ENCODE peak calls at places on chromosomes 3 and 15, in eight cellular contexts. Z is activated CD4-positive, alpha-beta memory T cell treated with anti-CD3 and anti-CD28 coated beads, Interleukin-2, amount 10 ng/mL, durations not matched to agents 7 days and 5 days; W is GM23338; N is hypothalamus; K is Calu3; R is smooth muscle cell of the brain vasculature; E is SIG-M5; V is stomach. I is an unnamed sample.

GRCh38 chr15:40595219-40595618 is 1.2 kb downstream of the KNL1 start:
- DNase-seq in N (no peak), W (no peak), V (no peak), K (no peak), E (no peak), R (no peak), Z (no peak), I (no peak)

GRCh38 chr15:75050283-75050682 is 26.9 kb downstream of the PPCDC start:
- DNase-seq in E (no peak), N (no peak), K (no peak), W (no peak), R (no peak), V (no peak), Z (no peak), I (no peak)

GRCh38 chr3:129890125-129890524 is 3.4 kb downstream of the TMCC1 start:
- DNase-seq in W (no peak), R (no peak), E (no peak), N (no peak), Z (no peak), K (no peak), V (no peak), I (no peak)

GRCh38 chr15:101803676-101804075 is 367 bp downstream of the OR4F6 start:
- DNase-seq in Z (no peak), W (no peak), N (no peak), E (no peak), R (no peak), V (no peak), K (no peak), I (no peak)

GRCh38 chr3:15899438-15899837 is 101.7 kb upstream of the ANKRD28 start:
- DNase-seq in N (no peak), W (no peak), V (no peak), Z (no peak), E (no peak), K (no peak), R (no peak), I (no peak)

GRCh38 chr3:40167958-40168357 is 141.5 kb upstream of the EIF1B start:
- DNase-seq in E (no peak), V (peak), W (no peak), R (no peak), K (no peak), Z (no peak), N (no peak), I (no peak)

GRCh38 chr15:49103676-49104075 is 51.7 kb downstream of the COPS2 start:
- DNase-seq in E (no peak), V (no peak), K (no peak), R (no peak), Z (no peak), N (no peak), W (no peak), I (no peak)

GRCh38 chr3:129383292-129383860 is 45.1 kb downstream of the EFCAB12 start:
- DNase-seq in Z (peak), E (no peak), R (peak), K (peak), N (peak), W (peak), V (peak), I (peak)

GRCh38 chr15:77659350-77660321 is 26.9 kb upstream of the LINGO1 start:
- DNase-seq in W (peak), N (no peak), R (no peak), K (peak), V (peak), Z (peak), E (no peak), I (peak)

GRCh38 chr3:18424213-18424861 is 802 bp downstream of the SATB1 start:
- DNase-seq in V (no peak), W (peak), N (no peak), Z (no peak), K (no peak), E (no peak), R (no peak), I (no peak)

GRCh38 chr3:184648726-184649125 is 63.1 kb downstream of the MAGEF1 start:
- DNase-seq in E (no peak), N (no peak), R (no peak), W (no peak), Z (no peak), K (no peak), V (no peak), I (no peak)

GRCh38 chr15:93722165-93722564 is 509.2 kb upstream of the MCTP2 start:
- DNase-seq in W (no peak), Z (no peak), E (no peak), V (no peak), K (no peak), R (no peak), N (no peak), I (no peak)

I was measured in left cardiac atrium.